ENCODE peak calls at places on chromosomes 7 and 10, in six cellular contexts. H is HepG2, G is GM12878, Z is K562, C is HCT116, T is H1. D is an unnamed sample.
A peak's percentile ranks its signal among the peaks of the same experiment; 100 is the strongest.

GRCh38 chr7:78413568-78413967 is 615.0 kb downstream of the PHTF2 start:
- DNase-seq in H (no peak), G (no peak), Z (no peak), C (no peak), T (no peak), D (no peak)

GRCh38 chr10:11586170-11586569 is 25.3 kb downstream of the USP6NL start:
- DNase-seq in H (no peak), G (no peak), Z (no peak), C (no peak), T (no peak), D (no peak)

GRCh38 chr10:96061232-96061631 is 17.8 kb downstream of the CCNJ start:
- DNase-seq in H (no peak), G (no peak), Z (no peak), C (no peak), T (no peak), D (no peak)

GRCh38 chr7:14839307-14839706 is 63.2 kb downstream of the DGKB start:
- DNase-seq in H (no peak), G (no peak), Z (no peak), C (no peak), T (no peak), D (no peak)

GRCh38 chr7:107767391-107767790 is 23.4 kb downstream of the CBLL1 start:
- DNase-seq in H (no peak), G (no peak), Z (no peak), C (no peak), T (no peak), D (no peak)

GRCh38 chr10:73886085-73886529 is 11.8 kb upstream of the CAMK2G start:
- DNase-seq in H (peak; percentile 57), G (no peak), Z (peak; percentile 89), C (no peak), T (no peak), D (peak; percentile 57)

GRCh38 chr7:73717991-73718405 is 1.5 kb downstream of the STX1A start:
- DNase-seq in H (no peak), G (no peak), Z (no peak), C (peak; percentile 73), T (no peak), D (no peak)

GRCh38 chr10:12847361-12847975 is 154.0 kb downstream of the CCDC3 start:
- DNase-seq in H (no peak), G (no peak), Z (peak; percentile 31), C (peak; percentile 43), T (peak; percentile 63), D (peak; percentile 20)

GRCh38 chr7:11176922-11177445 is 203.3 kb downstream of the PHF14 start:
- DNase-seq in H (no peak), G (no peak), Z (no peak), C (no peak), T (no peak), D (no peak)

GRCh38 chr7:11182736-11183135 is 209.1 kb downstream of the PHF14 start:
- DNase-seq in H (no peak), G (no peak), Z (no peak), C (no peak), T (no peak), D (no peak)

GRCh38 chr7:11181590-11181989 is 207.9 kb downstream of the PHF14 start:
- DNase-seq in H (no peak), G (no peak), Z (no peak), C (no peak), T (no peak), D (no peak)

DNA sequence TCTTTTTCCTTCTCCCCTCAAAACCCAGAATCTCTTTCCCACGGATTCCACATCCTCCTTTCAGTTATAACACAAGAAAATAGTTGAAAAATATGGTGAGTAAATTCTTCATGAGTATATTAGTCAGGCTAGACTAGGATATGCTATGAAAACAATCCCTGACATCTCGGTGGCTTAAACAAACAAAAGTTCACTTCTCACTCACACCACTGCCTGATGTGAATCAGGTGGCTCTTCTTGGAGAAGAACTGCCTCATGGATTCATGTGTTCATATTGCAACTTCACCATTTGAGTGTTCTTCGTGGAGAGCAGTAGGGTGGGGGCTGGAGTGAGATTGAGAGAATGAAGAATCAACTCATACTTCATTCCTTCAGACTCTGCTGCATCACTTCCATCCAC is 204.1 kb downstream of the PHF14 start:
- DNase-seq in H (no peak), G (no peak), Z (no peak), C (no peak), T (no peak), D (no peak)
- TF ChIP-seq ZNF274 in H (no peak), G (no peak), Z (no peak), C (no peak), T (no peak), D (no peak)

GRCh38 chr7:139086454-139086853 is 23.1 kb downstream of the ZC3HAV1 start:
- DNase-seq in H (no peak), G (no peak), Z (no peak), C (no peak), T (no peak), D (no peak)
- H3K9ac ChIP-seq in H (no peak overlapping the region), G (no peak overlapping the region), Z (no peak overlapping the region), C (no peak overlapping the region), T (no peak overlapping the region), D (no peak overlapping the region)

DNA sequence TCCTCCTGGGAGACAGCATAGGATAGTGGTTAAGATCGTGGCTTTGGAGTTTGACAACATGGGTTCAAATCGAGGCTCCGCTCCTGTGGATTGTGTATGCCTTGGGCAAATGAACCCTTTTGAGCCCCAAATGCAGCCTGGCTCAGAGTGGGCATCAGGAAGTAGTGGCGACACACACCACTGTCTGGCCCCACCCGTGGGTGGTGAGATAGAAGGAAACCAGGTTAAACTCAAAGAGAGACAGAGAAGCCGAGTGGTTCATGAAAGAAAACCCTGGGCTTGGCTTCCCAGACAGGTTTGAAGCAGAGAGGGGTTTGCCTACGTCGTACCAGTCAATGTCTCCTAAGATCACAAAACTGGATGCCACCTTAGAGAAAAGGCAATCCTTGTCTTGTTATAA is 57.7 kb downstream of the PRTFDC1 start:
- DNase-seq in H (no peak), G (no peak), Z (no peak), C (no peak), T (no peak), D (no peak)
- H3K4me3 ChIP-seq in H (no peak overlapping the region), G (no peak overlapping the region), Z (no peak overlapping the region), C (no peak overlapping the region), T (no peak overlapping the region), D (no peak overlapping the region)

GRCh38 chr7:16318989-16319915 is 102.1 kb downstream of the CRPPA start:
- DNase-seq in H (no peak), G (no peak), Z (no peak), C (peak; percentile 81), T (no peak), D (no peak)
- TF ChIP-seq ZNF274 in H (no peak), G (no peak), Z (no peak), C (no peak), T (no peak), D (no peak)

GRCh38 chr7:94094298-94094697 is 90.1 kb upstream of the BET1 start:
- DNase-seq in H (no peak), G (no peak), Z (no peak), C (no peak), T (no peak), D (no peak)

GRCh38 chr7:94089806-94090205 is 85.7 kb upstream of the BET1 start:
- DNase-seq in H (no peak), G (no peak), Z (no peak), C (no peak), T (no peak), D (no peak)

GRCh38 chr7:94092980-94093379 is 88.8 kb upstream of the BET1 start:
- DNase-seq in H (no peak), G (no peak), Z (no peak), C (no peak), T (no peak), D (no peak)

GRCh38 chr7:94087664-94088352 is 83.7 kb upstream of the BET1 start:
- DNase-seq in H (peak; percentile 48), G (peak; percentile 66), Z (peak; percentile 53), C (peak; percentile 54), T (no peak), D (peak; percentile 54)

GRCh38 chr7:94088560-94088959 is 84.4 kb upstream of the BET1 start:
- DNase-seq in H (no peak), G (no peak), Z (no peak), C (no peak), T (no peak), D (no peak)
- H3K9ac ChIP-seq in H (no peak overlapping the region), G (no peak overlapping the region), Z (no peak overlapping the region), C (no peak overlapping the region), T (no peak overlapping the region), D (no peak overlapping the region)

GRCh38 chr7:44074349-44074695 is 8.0 kb downstream of the POLM start:
- DNase-seq in H (no peak), G (no peak), Z (no peak), C (no peak), T (no peak), D (no peak)
- H3K4me3 ChIP-seq in H (no peak overlapping the region), G (no peak overlapping the region), Z (no peak overlapping the region), C (no peak overlapping the region), T (no peak overlapping the region), D (no peak overlapping the region)

GRCh38 chr10:28328346-28328745 is 25.5 kb upstream of the MPP7 start:
- DNase-seq in H (no peak), G (no peak), Z (no peak), C (no peak), T (no peak), D (no peak)

GRCh38 chr10:28331821-28332220 is 29.0 kb upstream of the MPP7 start:
- DNase-seq in H (no peak), G (no peak), Z (no peak), C (no peak), T (no peak), D (no peak)

GRCh38 chr10:28332699-28333098 is 29.8 kb upstream of the MPP7 start:
- DNase-seq in H (no peak), G (no peak), Z (no peak), C (no peak), T (no peak), D (no peak)

GRCh38 chr10:28327494-28327886 is 24.6 kb upstream of the MPP7 start:
- DNase-seq in H (no peak), G (no peak), Z (no peak), C (no peak), T (no peak), D (no peak)

GRCh38 chr10:28326516-28327493 is 23.9 kb upstream of the MPP7 start:
- DNase-seq in H (peak; percentile 23), G (no peak), Z (no peak), C (no peak), T (no peak), D (no peak)
- TF ChIP-seq ZNF274 in H (no peak), G (no peak), Z (no peak), C (no peak), T (no peak), D (no peak)

D was measured in NT2/D1.